ENCODE peak calls at places on chromosome 7, in ten cellular contexts. One of them, this sample, is unnamed.

GRCh38 chr7:94540428-94540827 is 30.8 kb downstream of the CASD1 start:
- DNase-seq in T-helper 22 cell: no peak
- DNase-seq in stimulated activated CD4-positive, alpha-beta T cell treated with anti-CD3 and anti-CD28 coated beads, Interleukin-15, amount 100 ng/mL, for 1 hour: no peak
- DNase-seq in activated effector memory CD4-positive, alpha-beta T cell treated with Interleukin-2 at 50 U/mL for 16 hours: no peak
- DNase-seq in endodermal cell: no peak
- DNase-seq in progenitor cell of endocrine pancreas: no peak
- DNase-seq in EL: no peak
- DNase-seq in stimulated activated CD8-positive, alpha-beta memory T cell treated with anti-CD3 and anti-CD28 coated beads, Interleukin-7, amount 100 ng/mL, for 4 hours: no peak
- DNase-seq in NCI-H446: no peak
- DNase-seq in AG08396: no peak
- DNase-seq in this sample: no peak

GRCh38 chr7:73701357-73701995 is 18.0 kb downstream of the STX1A start:
- DNase-seq in endodermal cell: peak; percentile 94
- DNase-seq in AG08396: peak; percentile 77
- DNase-seq in stimulated activated CD4-positive, alpha-beta T cell treated with anti-CD3 and anti-CD28 coated beads, Interleukin-15, amount 100 ng/mL, for 1 hour: no peak
- DNase-seq in NCI-H446: no peak
- DNase-seq in EL: peak; percentile 33
- DNase-seq in activated effector memory CD4-positive, alpha-beta T cell treated with Interleukin-2 at 50 U/mL for 16 hours: no peak
- DNase-seq in progenitor cell of endocrine pancreas: peak; percentile 47
- DNase-seq in stimulated activated CD8-positive, alpha-beta memory T cell treated with anti-CD3 and anti-CD28 coated beads, Interleukin-7, amount 100 ng/mL, for 4 hours: no peak
- DNase-seq in T-helper 22 cell: no peak
- DNase-seq in this sample: peak; percentile 78

GRCh38 chr7:1939434-1940401 is 269.6 kb downstream of the ELFN1 start:
- DNase-seq in stimulated activated CD8-positive, alpha-beta memory T cell treated with anti-CD3 and anti-CD28 coated beads, Interleukin-7, amount 100 ng/mL, for 4 hours: peak; percentile 55
- DNase-seq in NCI-H446: no peak
- DNase-seq in endodermal cell: no peak
- DNase-seq in progenitor cell of endocrine pancreas: no peak
- DNase-seq in activated effector memory CD4-positive, alpha-beta T cell treated with Interleukin-2 at 50 U/mL for 16 hours: peak; percentile 24
- DNase-seq in AG08396: no peak
- DNase-seq in stimulated activated CD4-positive, alpha-beta T cell treated with anti-CD3 and anti-CD28 coated beads, Interleukin-15, amount 100 ng/mL, for 1 hour: peak; percentile 13
- DNase-seq in EL: no peak
- DNase-seq in T-helper 22 cell: no peak
- DNase-seq in this sample: no peak

GRCh38 chr7:130560972-130561371 is 69.1 kb downstream of the MEST start:
- DNase-seq in progenitor cell of endocrine pancreas: no peak
- DNase-seq in T-helper 22 cell: no peak
- DNase-seq in NCI-H446: no peak
- DNase-seq in AG08396: peak; percentile 13
- DNase-seq in endodermal cell: no peak
- DNase-seq in EL: peak; percentile 48
- DNase-seq in activated effector memory CD4-positive, alpha-beta T cell treated with Interleukin-2 at 50 U/mL for 16 hours: no peak
- DNase-seq in stimulated activated CD4-positive, alpha-beta T cell treated with anti-CD3 and anti-CD28 coated beads, Interleukin-15, amount 100 ng/mL, for 1 hour: no peak
- DNase-seq in stimulated activated CD8-positive, alpha-beta memory T cell treated with anti-CD3 and anti-CD28 coated beads, Interleukin-7, amount 100 ng/mL, for 4 hours: no peak
- DNase-seq in this sample: peak; percentile 44

GRCh38 chr7:25559581-25560367 is 331.5 kb upstream of the NPVF start:
- DNase-seq in EL: no peak
- DNase-seq in stimulated activated CD4-positive, alpha-beta T cell treated with anti-CD3 and anti-CD28 coated beads, Interleukin-15, amount 100 ng/mL, for 1 hour: no peak
- DNase-seq in AG08396: no peak
- DNase-seq in NCI-H446: no peak
- DNase-seq in activated effector memory CD4-positive, alpha-beta T cell treated with Interleukin-2 at 50 U/mL for 16 hours: no peak
- DNase-seq in T-helper 22 cell: no peak
- DNase-seq in stimulated activated CD8-positive, alpha-beta memory T cell treated with anti-CD3 and anti-CD28 coated beads, Interleukin-7, amount 100 ng/mL, for 4 hours: no peak
- DNase-seq in endodermal cell: no peak
- DNase-seq in progenitor cell of endocrine pancreas: no peak
- DNase-seq in this sample: no peak

GRCh38 chr7:4200546-4201094 is 481.5 kb upstream of the FOXK1 start:
- DNase-seq in progenitor cell of endocrine pancreas: no peak
- DNase-seq in EL: no peak
- DNase-seq in T-helper 22 cell: no peak
- DNase-seq in stimulated activated CD4-positive, alpha-beta T cell treated with anti-CD3 and anti-CD28 coated beads, Interleukin-15, amount 100 ng/mL, for 1 hour: no peak
- DNase-seq in activated effector memory CD4-positive, alpha-beta T cell treated with Interleukin-2 at 50 U/mL for 16 hours: no peak
- DNase-seq in endodermal cell: no peak
- DNase-seq in NCI-H446: no peak
- DNase-seq in stimulated activated CD8-positive, alpha-beta memory T cell treated with anti-CD3 and anti-CD28 coated beads, Interleukin-7, amount 100 ng/mL, for 4 hours: no peak
- DNase-seq in AG08396: no peak
- DNase-seq in this sample: no peak

GRCh38 chr7:151432658-151433521 is 7.1 kb downstream of the CRYGN start:
- DNase-seq in EL: no peak
- DNase-seq in AG08396: no peak
- DNase-seq in progenitor cell of endocrine pancreas: no peak
- DNase-seq in endodermal cell: no peak
- DNase-seq in stimulated activated CD8-positive, alpha-beta memory T cell treated with anti-CD3 and anti-CD28 coated beads, Interleukin-7, amount 100 ng/mL, for 4 hours: no peak
- DNase-seq in activated effector memory CD4-positive, alpha-beta T cell treated with Interleukin-2 at 50 U/mL for 16 hours: peak; percentile 51
- DNase-seq in T-helper 22 cell: peak; percentile 27
- DNase-seq in NCI-H446: no peak
- DNase-seq in stimulated activated CD4-positive, alpha-beta T cell treated with anti-CD3 and anti-CD28 coated beads, Interleukin-15, amount 100 ng/mL, for 1 hour: no peak
- DNase-seq in this sample: no peak

GRCh38 chr7:84697506-84697905 is 489.4 kb downstream of the SEMA3D start:
- DNase-seq in progenitor cell of endocrine pancreas: no peak
- DNase-seq in stimulated activated CD4-positive, alpha-beta T cell treated with anti-CD3 and anti-CD28 coated beads, Interleukin-15, amount 100 ng/mL, for 1 hour: no peak
- DNase-seq in EL: peak; percentile 85
- DNase-seq in endodermal cell: no peak
- DNase-seq in activated effector memory CD4-positive, alpha-beta T cell treated with Interleukin-2 at 50 U/mL for 16 hours: no peak
- DNase-seq in T-helper 22 cell: no peak
- DNase-seq in AG08396: peak; percentile 30
- DNase-seq in stimulated activated CD8-positive, alpha-beta memory T cell treated with anti-CD3 and anti-CD28 coated beads, Interleukin-7, amount 100 ng/mL, for 4 hours: no peak
- DNase-seq in NCI-H446: no peak
- DNase-seq in this sample: peak; percentile 86

This sample was measured in ELR.